ENCODE peak calls at places on chromosome 19, in four cellular contexts. D, W, U and J are unnamed samples.

GRCh38 chr19:14300281-14300680 is 81.0 kb upstream of the ADGRE5 start:
- DNase-seq in U (no peak), D (no peak), W (no peak), J (no peak)

GRCh38 chr19:7869453-7869909 is 4.7 kb downstream of the PRR36 start:
- DNase-seq in W (peak; percentile 84), U (no peak), D (peak; percentile 68), J (no peak)

GRCh38 chr19:40778865-40779284 is 828 bp downstream of the RAB4B start:
- DNase-seq in U (no peak), W (no peak), D (no peak), J (no peak)

GRCh38 chr19:7582446-7582845 is 13.2 kb upstream of the CAMSAP3 start:
- DNase-seq in W (no peak), D (no peak), U (no peak), J (no peak)

GRCh38 chr19:30076751-30077670 is 135.0 kb downstream of the URI1 start:
- DNase-seq in U (no peak), W (peak; percentile 26), D (no peak), J (no peak)

GRCh38 chr19:40420766-40421467 is 4.9 kb downstream of the SERTAD1 start:
- DNase-seq in W (peak; percentile 91), D (peak; percentile 82), U (no peak), J (peak; percentile 96)

GRCh38 chr19:16452321-16452720 is 19.4 kb downstream of the EPS15L1 start:
- DNase-seq in W (no peak), U (no peak), D (no peak), J (peak; percentile 33)

GRCh38 chr19:44662686-44663085 is 8.6 kb upstream of the CEACAM19 start:
- DNase-seq in U (no peak), W (no peak), D (no peak), J (no peak)

GRCh38 chr19:21612403-21612872 is 107.0 kb downstream of the ZNF429 start:
- DNase-seq in W (no peak), D (no peak), U (no peak), J (no peak)

GRCh38 chr19:6740589-6741348 is 1.3 kb downstream of the TRIP10 start:
- DNase-seq in D (peak; percentile 54), W (peak; percentile 81), U (no peak), J (no peak)

GRCh38 chr19:38073806-38074685 is 150.0 kb downstream of the DPF1 start:
- DNase-seq in W (peak; percentile 69), D (no peak), U (no peak), J (peak; percentile 65)

GRCh38 chr19:49930483-49931011 is 1.2 kb upstream of the NUP62 start:
- DNase-seq in D (peak; percentile 78), U (no peak), W (no peak), J (peak; percentile 67)

GRCh38 chr19:17114414-17114831 is 38.8 kb downstream of the MYO9B start:
- DNase-seq in U (no peak), D (no peak), W (no peak), J (no peak)

GRCh38 chr19:35347171-35347929 is at the start of gene FFAR1:
- DNase-seq in D (no peak), W (no peak), U (peak; percentile 96), J (no peak)

GRCh38 chr19:10328558-10329429 is 4.5 kb downstream of the RAVER1 start:
- DNase-seq in D (no peak), W (no peak), U (no peak), J (no peak)

GRCh38 chr19:46416077-46416709 is 2.8 kb upstream of the CCDC8 start:
- DNase-seq in U (no peak), D (peak; percentile 94), W (peak; percentile 95), J (no peak)

GRCh38 chr19:12975221-12975756 is 5.9 kb downstream of the DAND5 start:
- DNase-seq in W (peak; percentile 87), D (peak; percentile 2), U (no peak), J (no peak)

DNA sequence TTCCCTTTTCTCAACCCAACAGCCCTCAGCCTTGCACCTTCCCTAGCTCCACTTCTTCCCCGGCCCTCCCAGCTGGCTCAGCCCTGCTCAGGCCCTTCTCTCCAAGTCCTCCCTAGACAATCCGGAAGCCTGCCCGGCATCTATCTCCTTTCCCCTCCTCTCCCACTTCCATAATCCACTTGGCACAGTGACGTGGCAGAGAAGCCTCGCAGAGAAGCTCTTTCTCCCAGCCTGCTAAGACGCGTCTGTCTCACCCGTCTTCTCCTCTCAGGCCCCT is 1.1 kb downstream of the UBXN6 start:
- DNase-seq in U (no peak), W (peak; percentile 55), D (peak; percentile 50), J (no peak)
- TF ChIP-seq NRF1 in U (no peak), W (no peak), D (no peak), J (no peak)

DNA sequence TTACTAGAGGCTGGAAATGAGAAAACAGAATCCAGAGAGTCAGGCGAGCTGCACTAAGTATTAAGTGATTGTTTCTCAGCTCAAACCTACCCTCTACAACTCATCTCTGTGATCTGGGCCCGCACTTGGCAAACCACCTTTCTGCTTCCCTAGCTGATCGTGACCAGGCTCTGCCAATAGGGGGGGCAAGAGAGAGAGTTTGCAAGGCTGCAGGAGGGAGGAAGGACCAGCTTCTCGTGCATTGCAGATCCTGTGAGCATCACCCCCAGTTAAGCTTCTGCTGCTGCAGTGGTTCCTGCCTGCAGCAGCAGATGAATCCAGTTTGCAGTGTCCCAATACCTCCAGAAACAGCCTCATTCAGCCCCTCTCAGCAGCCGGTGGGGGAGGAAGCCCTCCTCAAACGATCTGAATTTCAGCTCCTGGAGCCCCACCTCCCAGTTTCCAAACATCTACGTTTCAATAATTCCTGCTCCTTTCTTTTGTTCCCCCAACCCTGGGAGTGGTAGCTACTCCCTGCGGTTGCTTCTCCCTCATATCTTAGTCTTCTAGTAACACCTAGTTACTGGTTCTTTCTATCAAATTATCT is 20.0 kb downstream of the XRCC1 start:
- DNase-seq in U (no peak), D (peak; percentile 71), W (peak; percentile 85), J (peak; percentile 95)
- TF ChIP-seq NRF1 in U (no peak), D (no peak), W (no peak), J (no peak)

GRCh38 chr19:18282021-18282787 is 782 bp upstream of the JUND start:
- DNase-seq in D (no peak), U (no peak), W (peak; percentile 62), J (no peak)
- TF ChIP-seq NRF1 in D (peak; percentile 68), U (no peak), W (no peak), J (no peak)

GRCh38 chr19:31118292-31118925 is 230.8 kb downstream of the TSHZ3 start:
- DNase-seq in D (no peak), U (no peak), W (no peak), J (no peak)

GRCh38 chr19:31111741-31112140 is 237.5 kb downstream of the TSHZ3 start:
- DNase-seq in D (no peak), W (no peak), U (no peak), J (no peak)

GRCh38 chr19:31113250-31113685 is 236.0 kb downstream of the TSHZ3 start:
- DNase-seq in D (no peak), W (no peak), U (no peak), J (no peak)

GRCh38 chr19:31112158-31112557 is 237.1 kb downstream of the TSHZ3 start:
- DNase-seq in W (no peak), U (no peak), D (no peak), J (no peak)

GRCh38 chr19:31114585-31114984 is 234.7 kb downstream of the TSHZ3 start:
- DNase-seq in W (no peak), U (no peak), D (no peak), J (no peak)
- TF ChIP-seq NRF1 in W (no peak), U (no peak), D (no peak), J (no peak)

GRCh38 chr19:33429891-33430673 is 56.6 kb downstream of the CEBPG start:
- DNase-seq in U (no peak), W (no peak), D (no peak), J (no peak)
- TF ChIP-seq NRF1 in U (no peak), W (no peak), D (no peak), J (no peak)

GRCh38 chr19:3849787-3850186 is 19.1 kb downstream of the ZFR2 start:
- DNase-seq in U (no peak), W (no peak), D (peak; percentile 43), J (no peak)

GRCh38 chr19:3851254-3852176 is 17.3 kb downstream of the ZFR2 start:
- DNase-seq in U (no peak), D (no peak), W (no peak), J (no peak)

GRCh38 chr19:3852177-3852511 is 16.7 kb downstream of the ZFR2 start:
- DNase-seq in W (no peak), D (no peak), U (no peak), J (no peak)

GRCh38 chr19:3850320-3850972 is 18.4 kb downstream of the ZFR2 start:
- DNase-seq in D (no peak), W (no peak), U (no peak), J (no peak)

GRCh38 chr19:3849092-3849491 is 19.7 kb downstream of the ZFR2 start:
- DNase-seq in W (peak; percentile 57), D (peak; percentile 78), U (no peak), J (no peak)
- TF ChIP-seq NRF1 in W (no peak), D (no peak), U (no peak), J (no peak)